ENCODE peak calls at places on chromosomes 3 and 15, in five cellular contexts. F is endothelial cell, B is AG09309, K is bronchial epithelial cell, J is GM13977. S is an unnamed sample.

GRCh38 chr3:170046269-170047132 is 8.7 kb downstream of the GPR160 start:
- DNase-seq in K (no peak), J (no peak), F (no peak), B (no peak), S (no peak)

GRCh38 chr15:60933914-60934885 is 294.9 kb downstream of the RORA start:
- DNase-seq in B (no peak), F (no peak), K (peak; percentile 37), J (no peak), S (no peak)

GRCh38 chr3:171348121-171348520 is 112.1 kb downstream of the TNIK start:
- DNase-seq in K (no peak), F (no peak), B (no peak), J (no peak), S (no peak)

GRCh38 chr3:14647976-14648955 is 3.3 kb upstream of the CCDC174 start:
- DNase-seq in J (no peak), F (no peak), K (no peak), B (no peak), S (no peak)

GRCh38 chr3:123099331-123100191 is 32.7 kb downstream of the PDIA5 start:
- DNase-seq in J (no peak), K (no peak), B (no peak), F (no peak), S (no peak)

GRCh38 chr3:64209866-64210609 is 15.2 kb downstream of the PRICKLE2 start:
- DNase-seq in J (no peak), B (no peak), F (no peak), K (no peak), S (no peak)

GRCh38 chr3:52873433-52874159 is 23.8 kb downstream of the STIMATE start:
- DNase-seq in K (peak; percentile 53), F (no peak), B (peak; percentile 67), J (no peak), S (no peak)

GRCh38 chr15:47933865-47934264 is 186.9 kb upstream of the SLC24A5 start:
- DNase-seq in B (no peak), K (no peak), J (no peak), F (no peak), S (no peak)

GRCh38 chr3:9474482-9474881 is 77.1 kb downstream of the SETD5 start:
- DNase-seq in F (no peak), K (no peak), B (no peak), J (no peak), S (no peak)

GRCh38 chr3:51024765-51025681 is 350.3 kb downstream of the DOCK3 start:
- DNase-seq in K (no peak), J (no peak), F (no peak), B (no peak), S (no peak)

GRCh38 chr15:48144889-48145288 is 24.1 kb downstream of the SLC24A5 start:
- DNase-seq in B (no peak), F (no peak), J (peak; percentile 7), K (no peak), S (no peak)

GRCh38 chr3:99131876-99132275 is 230.4 kb upstream of the DCBLD2 start:
- DNase-seq in F (no peak), J (no peak), B (no peak), K (peak; percentile 51), S (no peak)

GRCh38 chr3:72739521-72740466 is 108.5 kb downstream of the SHQ1 start:
- DNase-seq in F (no peak), J (no peak), K (no peak), B (no peak), S (no peak)

GRCh38 chr3:14522768-14523167 is 17.4 kb downstream of the GRIP2 start:
- DNase-seq in J (no peak), F (no peak), K (no peak), B (no peak), S (no peak)

GRCh38 chr15:79084308-79084968 is 6.1 kb downstream of the RASGRF1 start:
- DNase-seq in J (no peak), B (no peak), K (no peak), F (no peak), S (no peak)

GRCh38 chr15:38072507-38073277 is 138.3 kb downstream of the TMCO5A start:
- DNase-seq in B (no peak), K (peak; percentile 73), J (peak; percentile 46), F (peak; percentile 75), S (no peak)

GRCh38 chr3:51944541-51945021 is 2.4 kb downstream of the PARP3 start:
- DNase-seq in F (no peak), J (no peak), B (no peak), K (no peak), S (no peak)

GRCh38 chr3:196218155-196218712 is 1.9 kb downstream of the SLC51A start:
- DNase-seq in B (no peak), J (no peak), K (no peak), F (no peak), S (no peak)

GRCh38 chr3:49570033-49570654 is 15.9 kb downstream of the BSN start:
- DNase-seq in F (no peak), J (no peak), B (no peak), K (no peak), S (no peak)

GRCh38 chr15:58487041-58487723 is 55.4 kb downstream of the LIPC start:
- DNase-seq in J (no peak), B (no peak), F (no peak), K (no peak), S (no peak)

GRCh38 chr3:99191186-99191585 is 289.7 kb upstream of the DCBLD2 start:
- DNase-seq in F (no peak), J (no peak), K (no peak), B (no peak), S (no peak)

GRCh38 chr3:129226374-129226773 is 23.0 kb upstream of the COPG1 start:
- DNase-seq in F (no peak), J (no peak), K (peak; percentile 86), B (peak; percentile 72), S (peak; percentile 43)

GRCh38 chr3:101926594-101927105 is 77.3 kb downstream of the NFKBIZ start:
- DNase-seq in J (no peak), B (no peak), K (peak; percentile 76), F (no peak), S (no peak)

GRCh38 chr3:186082150-186082549 is 26.7 kb downstream of the ETV5 start:
- DNase-seq in J (no peak), K (no peak), F (no peak), B (no peak), S (no peak)

GRCh38 chr15:41782486-41783271 is 8.4 kb downstream of the MAPKBP1 start:
- DNase-seq in K (no peak), B (no peak), J (no peak), F (no peak), S (no peak)

GRCh38 chr3:117052356-117052755 is 342.8 kb downstream of the TUSC7 start:
- DNase-seq in K (no peak), F (no peak), J (no peak), B (no peak), S (no peak)

DNA sequence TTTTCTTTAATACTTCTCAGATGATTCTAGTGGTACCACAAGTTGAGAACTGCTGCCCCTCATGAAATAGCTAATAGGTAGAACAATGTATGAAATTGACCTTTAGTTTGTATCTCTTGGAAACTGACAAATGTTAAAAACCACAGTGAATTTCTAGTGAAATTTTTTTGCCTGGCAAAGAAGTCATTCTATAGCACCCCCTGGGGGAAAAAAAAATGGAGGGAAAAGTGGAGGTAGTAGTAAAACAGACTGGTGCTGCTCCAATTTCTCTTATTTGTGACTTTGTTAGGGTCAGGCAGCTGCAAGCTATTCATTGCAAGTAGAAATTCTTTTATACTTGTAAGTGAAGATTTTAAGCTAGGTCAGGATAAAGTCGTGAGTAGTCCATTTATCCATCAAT is 605.0 kb downstream of the NLGN1 start:
- DNase-seq in B (no peak), K (no peak), J (no peak), F (peak; percentile 7), S (no peak)
- TF ChIP-seq CTCF in B (peak; percentile 37), K (peak; percentile 1), J (no peak), F (peak; percentile 41), S (no peak)

DNA sequence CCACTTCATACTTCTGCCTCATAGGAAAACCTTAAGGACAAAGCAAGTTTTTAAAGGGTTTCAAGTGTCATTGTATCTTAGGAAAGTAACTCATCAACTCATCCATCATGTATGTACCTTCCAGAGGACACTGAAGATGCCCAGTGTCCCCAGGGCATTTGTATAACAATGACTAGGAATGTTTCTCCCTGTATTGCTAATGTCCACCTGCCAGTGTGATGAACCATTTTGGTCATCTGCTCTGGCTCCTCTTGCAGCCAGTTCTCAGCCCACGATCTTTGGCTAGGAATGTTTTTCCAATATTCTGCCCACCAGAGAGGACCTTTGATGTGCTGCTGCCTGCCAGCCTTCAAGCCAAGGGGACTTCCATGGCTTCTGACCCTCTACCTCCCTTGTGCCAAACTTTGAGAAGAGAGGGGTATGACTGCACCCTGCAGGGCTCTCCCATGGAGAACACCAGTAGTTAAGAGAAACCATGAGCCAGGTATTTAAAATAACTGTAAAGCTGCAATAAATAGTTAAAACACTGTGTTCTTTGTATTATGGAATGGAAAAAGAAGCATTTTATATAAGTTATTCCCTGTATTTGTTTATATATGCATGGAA is 11.4 kb downstream of the LMOD3 start:
- DNase-seq in J (no peak), B (no peak), F (no peak), K (no peak), S (no peak)
- TF ChIP-seq CTCF in J (no peak), B (no peak), F (no peak), K (no peak), S (no peak)

DNA sequence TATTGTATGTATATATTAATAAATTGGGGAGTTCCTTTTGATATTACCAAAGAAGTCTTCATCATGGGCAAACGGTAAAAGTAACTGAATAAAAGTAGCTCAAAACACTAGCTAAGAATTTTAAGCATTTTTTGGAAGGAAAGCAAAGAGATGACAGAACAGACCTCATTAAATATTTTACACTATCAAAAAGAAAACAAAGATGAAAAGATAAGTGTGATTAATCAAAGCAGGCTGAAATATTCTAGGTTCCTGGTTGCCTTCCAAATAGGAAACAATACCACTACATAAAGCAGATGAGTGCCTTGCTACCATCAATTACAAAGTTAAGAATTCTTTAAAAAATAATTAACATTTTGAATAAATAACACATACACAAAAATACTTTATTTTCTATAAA is 3.6 kb downstream of the NKIRAS1 start:
- DNase-seq in J (no peak), F (no peak), B (no peak), K (no peak), S (no peak)
- TF ChIP-seq CTCF in J (no peak), F (no peak), B (no peak), K (no peak), S (no peak)

GRCh38 chr15:68373028-68373427 is 58.9 kb downstream of the ITGA11 start:
- DNase-seq in J (no peak), B (no peak), F (no peak), K (no peak), S (no peak)

GRCh38 chr15:68371160-68371559 is 60.8 kb downstream of the ITGA11 start:
- DNase-seq in B (no peak), F (no peak), K (no peak), J (no peak), S (no peak)

GRCh38 chr15:68370768-68371151 is 61.2 kb downstream of the ITGA11 start:
- DNase-seq in B (no peak), K (no peak), F (no peak), J (no peak), S (no peak)

GRCh38 chr15:68371851-68372250 is 60.1 kb downstream of the ITGA11 start:
- DNase-seq in B (no peak), J (no peak), F (no peak), K (no peak), S (no peak)

DNA sequence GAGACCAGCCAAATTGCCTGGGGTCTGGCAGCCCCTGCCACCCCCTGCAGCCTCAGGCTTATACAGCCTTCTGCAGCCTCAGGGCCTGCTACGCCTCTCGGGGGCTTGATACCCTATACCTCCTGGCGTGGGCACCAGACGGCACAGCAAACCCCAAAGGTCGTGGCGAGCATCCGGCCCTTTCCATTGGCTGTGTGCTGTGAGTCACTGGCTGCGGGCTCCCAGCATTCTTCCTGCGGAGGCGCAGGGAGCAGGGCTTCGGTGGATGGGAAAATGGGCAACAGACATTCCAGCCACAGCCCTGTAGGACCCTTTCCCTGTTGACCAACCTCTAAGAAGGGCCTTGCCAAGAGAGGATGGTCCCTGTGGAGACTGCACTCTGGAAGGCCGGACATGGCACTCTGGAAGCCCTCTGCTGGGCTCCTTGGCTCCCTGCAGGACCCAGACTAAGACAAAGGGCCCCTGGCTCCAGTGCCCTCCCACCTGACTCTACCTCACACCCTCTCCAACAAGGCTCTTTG is 59.6 kb downstream of the ITGA11 start:
- DNase-seq in K (peak; percentile 21), J (no peak), F (peak; percentile 45), B (no peak), S (no peak)
- TF ChIP-seq CTCF in K (peak; percentile 67), J (peak; percentile 8), F (peak; percentile 19), B (peak; percentile 44), S (no peak)

S was measured in omental fat pad.